ENCODE peak calls at places on chromosomes 1 and 21, in four cellular contexts. S is lower leg skin, D is right lobe of liver, I is heart left ventricle. R is an unnamed sample.

GRCh38 chr1:30732277-30732996 is 9.1 kb upstream of the MATN1 start:
- DNase-seq in S (no peak), D (no peak), I (no peak), R (no peak)

GRCh38 chr1:220962031-220962751 is 82.9 kb downstream of the HLX start:
- DNase-seq in S (peak), D (no peak), I (no peak), R (no peak)

GRCh38 chr1:10020668-10021067 is 12.1 kb upstream of the UBE4B start:
- DNase-seq in S (no peak), D (no peak), I (no peak), R (no peak)

GRCh38 chr1:97094257-97094972 is 372.8 kb downstream of the PTBP2 start:
- DNase-seq in S (no peak), D (no peak), I (no peak), R (no peak)

GRCh38 chr1:53592521-53592982 is 133.4 kb downstream of the DMRTB1 start:
- DNase-seq in S (no peak), D (no peak), I (peak), R (peak)

GRCh38 chr21:22898061-22898460 is 1899.9 kb downstream of the NCAM2 start:
- DNase-seq in S (no peak), D (no peak), I (no peak), R (no peak)

GRCh38 chr1:115507256-115507589 is 134.5 kb upstream of the VANGL1 start:
- DNase-seq in S (no peak), D (no peak), I (no peak), R (no peak)

GRCh38 chr1:37811027-37811655 is 3.1 kb upstream of the YRDC start:
- DNase-seq in S (peak), D (peak), I (peak), R (peak)